ENCODE peak calls at places on chromosomes 5 and 9, in six cellular contexts. Z, I, K, R, W and D are unnamed samples.

GRCh38 chr9:12882430-12882829 is 107.6 kb downstream of the LURAP1L start:
- DNase-seq in Z (no peak), I (no peak), K (no peak), R (no peak), W (peak; percentile 72), D (no peak)

GRCh38 chr9:13845460-13845859 is 468.5 kb downstream of the NFIB start:
- DNase-seq in Z (no peak), I (no peak), K (no peak), R (no peak), W (peak; percentile 57), D (no peak)

GRCh38 chr5:172775326-172776234 is 4.6 kb upstream of the DUSP1 start:
- DNase-seq in Z (peak; percentile 94), I (no peak), K (no peak), R (peak; percentile 95), W (peak; percentile 90), D (no peak)

GRCh38 chr9:111662851-111663823 is 1.7 kb downstream of the GNG10 start:
- DNase-seq in Z (no peak), I (no peak), K (peak; percentile 33), R (no peak), W (no peak), D (no peak)

GRCh38 chr9:128940271-128940921 is 7.0 kb downstream of the DOLK start:
- DNase-seq in Z (no peak), I (no peak), K (no peak), R (peak; percentile 18), W (no peak), D (peak; percentile 66)

GRCh38 chr9:131019387-131020239 is 10.6 kb downstream of the LAMC3 start:
- DNase-seq in Z (no peak), I (no peak), K (peak; percentile 70), R (no peak), W (no peak), D (peak; percentile 58)

GRCh38 chr5:55856511-55857246 is 5.5 kb downstream of the IL31RA start:
- DNase-seq in Z (no peak), I (no peak), K (no peak), R (no peak), W (no peak), D (no peak)

GRCh38 chr5:45484781-45485180 is 211.4 kb downstream of the HCN1 start:
- DNase-seq in Z (no peak), I (no peak), K (no peak), R (no peak), W (no peak), D (no peak)

GRCh38 chr5:93330506-93330905 is 250.5 kb downstream of the NR2F1-AS1 start:
- DNase-seq in Z (no peak), I (no peak), K (no peak), R (no peak), W (peak; percentile 79), D (no peak)

GRCh38 chr9:72315510-72316287 is 49.3 kb downstream of the ZFAND5 start:
- DNase-seq in Z (peak; percentile 91), I (no peak), K (no peak), R (no peak), W (peak; percentile 16), D (no peak)
- TF ChIP-seq SMC3 in Z (no peak), I (no peak), K (no peak), R (no peak), W (no peak), D (no peak)

DNA sequence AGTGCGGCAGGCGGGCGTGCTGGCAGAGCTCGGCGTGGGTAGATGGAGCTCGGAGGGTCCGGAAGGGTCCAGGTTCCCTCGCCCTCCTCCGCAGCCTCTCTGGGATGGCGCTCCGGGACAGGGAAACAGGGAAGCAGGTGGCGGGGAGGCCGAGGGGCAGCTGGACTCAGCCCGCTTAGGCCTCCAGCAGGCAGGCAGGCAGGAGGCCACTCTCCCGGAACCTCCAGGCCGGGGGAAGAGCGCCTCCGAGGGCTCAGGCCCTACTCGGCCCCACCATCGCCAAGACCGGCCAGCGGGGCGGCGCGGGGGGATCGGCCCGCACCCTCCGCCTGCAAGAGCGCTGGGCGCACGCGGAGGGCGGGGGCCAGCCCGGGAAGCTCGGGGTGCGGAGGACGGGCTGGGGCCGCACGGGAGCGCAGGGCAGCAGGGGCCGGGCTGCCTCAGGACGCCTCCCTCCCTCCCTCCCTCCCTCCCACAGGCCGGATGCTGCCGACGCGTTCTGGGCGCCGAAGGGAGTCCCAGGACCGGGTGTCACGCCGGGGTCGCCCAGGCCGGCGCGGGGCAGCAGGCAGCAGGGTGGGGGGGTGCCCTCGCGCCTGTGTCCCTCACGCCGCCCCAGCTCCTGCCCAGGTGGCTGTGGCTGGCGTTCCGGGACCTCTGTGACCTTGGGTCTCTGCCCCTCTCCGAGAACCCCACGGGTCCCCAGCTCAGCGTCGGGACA is 977 bp downstream of the MGAT4B start:
- DNase-seq in Z (peak; percentile 29), I (no peak), K (peak; percentile 77), R (no peak), W (no peak), D (peak; percentile 86)
- TF ChIP-seq SMC3 in Z (no peak), I (no peak), K (no peak), R (no peak), W (no peak), D (no peak)

DNA sequence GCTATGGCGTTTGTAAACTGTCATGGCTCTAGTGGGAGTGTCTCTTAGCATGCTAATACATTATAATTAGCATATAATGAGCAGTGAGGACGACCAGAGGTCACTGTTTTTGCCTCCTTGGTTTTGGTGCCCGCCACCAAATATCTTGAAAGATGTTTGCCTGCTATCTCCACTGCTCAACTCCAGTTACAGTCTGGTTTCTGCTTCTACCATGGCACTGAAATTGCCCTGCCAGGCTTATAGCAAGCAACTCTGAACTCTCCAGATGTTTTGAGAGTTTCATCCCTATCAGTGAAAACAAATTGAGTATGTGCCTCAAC is 122.1 kb upstream of the SPRY4 start:
- DNase-seq in Z (no peak), I (no peak), K (no peak), R (no peak), W (no peak), D (no peak)
- TF ChIP-seq SMC3 in Z (no peak), I (no peak), K (no peak), R (no peak), W (no peak), D (no peak)

DNA sequence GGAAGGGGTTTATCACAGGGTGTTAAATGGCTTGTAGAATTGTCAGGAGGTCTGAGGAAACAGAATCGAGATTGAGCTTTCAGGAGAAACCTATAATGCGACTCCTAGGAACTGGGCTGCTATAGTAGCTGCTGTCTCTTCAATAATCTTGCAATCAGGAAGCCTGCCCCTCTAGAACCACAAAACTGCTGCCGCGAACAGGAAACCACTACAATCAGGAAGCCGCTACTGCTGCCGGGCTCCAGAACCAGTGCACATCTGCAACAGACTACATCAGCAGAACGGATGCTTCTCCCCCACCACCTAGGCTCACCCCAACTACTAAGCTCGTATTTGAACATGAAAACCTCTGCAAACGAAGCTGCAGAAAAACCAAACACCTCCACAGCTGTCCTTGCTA is 31.6 kb downstream of the TNFSF8 start:
- DNase-seq in Z (no peak), I (no peak), K (no peak), R (no peak), W (no peak), D (no peak)
- TF ChIP-seq SMC3 in Z (no peak), I (no peak), K (no peak), R (no peak), W (no peak), D (no peak)

DNA sequence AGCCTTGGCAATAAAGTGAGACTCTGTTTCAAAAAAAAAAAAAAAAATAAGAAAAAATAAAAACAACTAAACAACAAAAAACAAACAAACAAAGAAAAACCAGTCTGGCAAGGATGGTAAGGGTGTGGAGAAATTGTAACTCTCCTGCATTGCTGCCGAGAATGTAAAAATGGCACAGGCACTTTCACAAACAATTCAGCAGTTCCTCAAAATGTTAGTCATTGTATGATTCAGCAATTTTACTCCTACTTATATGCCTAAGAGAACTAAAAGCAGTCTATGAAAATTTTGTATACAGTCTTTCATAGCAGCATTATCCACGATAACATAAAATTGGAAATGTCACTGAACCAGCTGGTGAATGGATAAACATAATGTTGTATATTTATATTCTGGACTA is 280.4 kb downstream of the CDH9 start:
- DNase-seq in Z (peak; percentile 13), I (no peak), K (no peak), R (no peak), W (no peak), D (no peak)
- TF ChIP-seq SMC3 in Z (no peak), I (no peak), K (no peak), R (no peak), W (no peak), D (no peak)

GRCh38 chr5:171498166-171498565 is 78.7 kb downstream of the FGF18 start:
- DNase-seq in Z (no peak), I (no peak), K (no peak), R (no peak), W (no peak), D (no peak)
- TF ChIP-seq SMC3 in Z (no peak), I (no peak), K (no peak), R (no peak), W (no peak), D (no peak)

DNA sequence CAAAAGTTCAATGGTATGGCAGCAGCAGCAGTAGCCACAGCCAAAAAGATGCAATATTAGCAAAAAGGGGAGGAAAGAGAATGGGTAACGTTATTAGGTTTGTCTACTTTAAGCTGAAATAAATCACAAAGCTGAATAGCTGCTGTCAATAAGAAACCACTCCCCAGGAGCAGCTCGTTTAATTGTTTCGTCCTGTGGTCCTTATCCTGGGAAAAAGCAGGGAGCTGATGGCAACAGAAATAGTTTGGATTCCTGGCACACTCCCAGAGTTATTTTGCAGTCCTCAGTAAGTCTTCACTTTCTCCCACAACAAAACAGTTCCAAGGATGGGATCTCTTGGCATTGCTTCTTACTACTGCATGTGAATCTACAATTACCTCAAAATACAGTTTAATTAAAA is 28.8 kb downstream of the FRMD3 start:
- DNase-seq in Z (no peak), I (no peak), K (no peak), R (no peak), W (no peak), D (no peak)
- TF ChIP-seq SMC3 in Z (no peak), I (no peak), K (no peak), R (no peak), W (no peak), D (no peak)